ENCODE peak calls at places on chromosomes 1 and 21, in four cellular contexts. I is GM06990, O is AG09319, V is AG10803. H is an unnamed sample.

GRCh38 chr1:117967472-117967871 is 37.9 kb downstream of the WDR3 start:
- DNase-seq in I (no peak), O (peak), V (peak), H (no peak)

GRCh38 chr21:39422468-39423241 is 22.9 kb downstream of the LCA5L start:
- DNase-seq in I (no peak), O (no peak), V (no peak), H (peak)

GRCh38 chr1:75471245-75471644 is 139.7 kb downstream of the SLC44A5 start:
- DNase-seq in I (no peak), O (no peak), V (no peak), H (no peak)

GRCh38 chr1:197081117-197081753 is 14.2 kb upstream of the F13B start:
- DNase-seq in I (no peak), O (no peak), V (no peak), H (no peak)

GRCh38 chr21:42433946-42434551 is 30.3 kb downstream of the UBASH3A start:
- DNase-seq in I (no peak), O (no peak), V (no peak), H (no peak)

GRCh38 chr1:234400773-234401172 is 27.5 kb downstream of the COA6 start:
- DNase-seq in I (no peak), O (no peak), V (peak), H (peak)

GRCh38 chr1:30120268-30121000 is 603.0 kb downstream of the MATN1 start:
- DNase-seq in I (no peak), O (no peak), V (no peak), H (no peak)

GRCh38 chr21:44885615-44886014 is 12.1 kb upstream of the PTTG1IP start:
- DNase-seq in I (no peak), O (no peak), V (no peak), H (no peak)

GRCh38 chr1:19922015-19922688 is 1.3 kb downstream of the PLA2G2E start:
- DNase-seq in I (no peak), O (no peak), V (no peak), H (no peak)
- TF ChIP-seq CTCF in I (no peak), O (no peak), V (no peak), H (no peak)

GRCh38 chr1:116706123-116706522 is 38.6 kb upstream of the IGSF3 start:
- DNase-seq in I (no peak), O (no peak), V (no peak), H (no peak)

GRCh38 chr1:116711061-116711582 is 43.1 kb upstream of the CD2 start:
- DNase-seq in I (no peak), O (no peak), V (no peak), H (no peak)

GRCh38 chr1:116709666-116710167 is 42.2 kb upstream of the IGSF3 start:
- DNase-seq in I (no peak), O (no peak), V (no peak), H (no peak)

GRCh38 chr1:116710326-116711060 is 43.0 kb upstream of the IGSF3 start:
- DNase-seq in I (no peak), O (no peak), V (no peak), H (no peak)

DNA sequence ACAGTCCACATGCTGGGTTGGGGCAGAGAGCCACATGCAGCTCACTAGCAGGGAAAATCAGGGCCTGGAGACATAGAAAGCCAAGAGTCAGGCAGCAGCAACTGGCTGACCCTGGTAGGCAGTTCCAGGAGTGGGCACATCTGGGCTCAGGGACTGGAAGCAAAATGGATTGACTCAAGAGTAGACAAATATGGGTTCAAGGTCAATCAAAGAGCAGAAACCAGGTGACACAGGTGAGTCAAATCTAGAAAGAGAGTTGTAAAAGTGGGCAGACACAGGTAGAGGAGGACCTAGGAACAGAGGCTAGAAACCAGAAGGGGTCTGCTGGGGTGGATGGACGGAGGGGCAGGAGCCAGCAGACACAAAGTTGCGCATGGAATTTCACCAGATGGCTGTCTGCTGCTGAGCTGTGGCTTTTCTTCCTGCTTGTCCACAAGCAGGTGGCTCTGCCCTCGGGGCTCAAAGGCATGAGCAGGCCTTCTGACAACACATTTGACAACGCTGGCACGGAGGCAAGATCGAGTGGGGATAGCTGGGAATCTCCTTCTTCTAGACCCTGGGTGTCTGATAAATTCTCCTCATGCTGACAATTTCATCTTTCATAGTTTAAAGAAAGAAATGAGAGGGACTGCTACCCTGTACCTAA is 40.8 kb upstream of the IGSF3 start:
- DNase-seq in I (no peak), O (no peak), V (no peak), H (no peak)
- TF ChIP-seq CTCF in I (no peak), O (no peak), V (no peak), H (no peak)

DNA sequence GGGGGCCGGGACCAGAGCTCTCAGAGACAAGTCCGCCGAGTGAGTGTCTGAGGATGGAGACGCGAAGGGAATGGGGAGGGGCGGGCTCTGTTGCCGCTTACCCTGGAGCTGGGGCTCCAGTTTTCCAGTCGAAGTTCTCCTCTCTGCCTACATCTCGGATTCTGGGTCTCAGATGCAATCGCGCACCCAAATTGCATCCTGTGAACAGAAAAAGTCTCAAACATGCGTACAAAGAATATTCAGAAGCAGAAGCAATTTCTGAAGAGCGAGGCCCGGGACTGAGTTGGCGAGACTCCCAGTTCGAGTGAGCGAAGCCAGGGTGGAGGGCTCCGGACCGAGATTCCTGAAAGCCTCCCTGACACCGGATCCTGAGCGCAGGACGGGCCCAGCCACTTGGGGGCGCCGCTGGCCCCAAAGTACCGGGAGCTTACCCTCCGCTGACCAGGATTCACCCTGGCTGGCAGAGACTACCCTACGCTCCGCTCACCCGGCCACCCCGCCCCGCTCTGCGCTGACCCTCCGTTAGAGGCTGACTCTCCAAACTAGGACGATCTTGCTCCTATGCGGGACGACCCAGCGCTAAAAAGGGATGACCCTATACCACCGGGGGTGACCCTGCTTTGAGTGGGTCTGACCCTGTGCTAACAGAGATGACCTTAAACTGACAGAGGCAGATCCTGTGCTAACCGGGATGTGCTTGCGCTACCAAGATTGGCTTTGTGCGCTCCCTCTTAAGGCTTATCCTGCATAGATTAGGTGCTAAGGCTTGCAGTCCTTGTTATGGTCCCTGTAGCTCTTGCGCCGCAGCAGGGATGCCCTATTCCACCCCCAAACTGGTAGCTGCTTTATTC is 12.1 kb downstream of the FOXD2 start:
- DNase-seq in I (no peak), O (no peak), V (no peak), H (no peak)
- TF ChIP-seq CTCF in I (peak), O (peak), V (peak), H (peak)

DNA sequence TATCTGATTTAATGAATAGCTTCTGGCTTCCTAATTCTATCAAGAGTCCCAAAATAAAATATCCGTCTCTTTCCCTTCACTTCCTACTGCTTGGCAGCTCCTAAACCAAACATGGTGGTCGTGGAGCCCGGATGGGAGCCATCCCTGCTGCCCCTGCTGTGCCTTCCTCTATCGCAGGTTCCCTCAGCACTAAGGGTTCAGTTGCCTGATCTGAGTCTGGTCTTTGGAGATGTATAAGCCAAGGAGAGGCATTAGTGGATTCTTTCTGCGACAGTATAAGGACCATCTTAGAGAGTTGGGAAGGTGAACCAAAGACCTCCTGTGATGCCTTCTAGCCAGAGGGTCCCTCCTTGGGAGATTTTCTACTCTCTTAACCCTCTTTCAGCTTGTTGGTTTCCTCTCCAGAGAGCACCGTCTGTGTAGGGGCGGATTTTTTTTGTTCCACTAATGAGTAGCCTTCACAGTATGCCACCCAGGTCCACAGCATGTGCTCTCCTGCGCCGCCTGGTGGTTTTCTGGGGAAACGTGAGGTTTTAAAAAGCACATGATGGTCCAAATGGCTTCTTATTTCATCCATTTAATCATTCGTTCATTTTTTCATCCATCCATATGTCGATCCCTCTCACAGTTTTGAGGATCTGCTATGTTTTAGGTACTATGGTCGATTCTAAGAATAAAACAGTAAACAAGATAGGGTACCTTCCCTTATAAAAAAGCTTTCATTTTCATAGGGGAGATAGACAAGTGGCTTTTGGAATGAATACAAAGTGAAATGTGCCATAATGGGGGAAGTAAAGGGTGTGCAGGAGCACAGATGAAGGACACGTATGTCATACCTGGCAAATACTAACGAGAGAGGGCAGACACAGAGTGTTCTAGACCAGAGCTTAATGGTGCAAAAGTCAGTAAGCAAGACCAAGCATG is 71.0 kb downstream of the NFASC start:
- DNase-seq in I (no peak), O (peak), V (peak), H (peak)
- TF ChIP-seq CTCF in I (peak), O (peak), V (peak), H (peak)

GRCh38 chr1:74467786-74468377 is 44.5 kb downstream of the LRRC53 start:
- DNase-seq in I (no peak), O (no peak), V (no peak), H (no peak)

GRCh38 chr1:74470262-74470661 is 42.1 kb downstream of the LRRC53 start:
- DNase-seq in I (no peak), O (no peak), V (no peak), H (no peak)

GRCh38 chr1:74465193-74465681 is 47.2 kb downstream of the LRRC53 start:
- DNase-seq in I (no peak), O (no peak), V (no peak), H (no peak)

GRCh38 chr1:74470936-74471335 is 41.5 kb downstream of the LRRC53 start:
- DNase-seq in I (no peak), O (no peak), V (no peak), H (no peak)

GRCh38 chr1:74468982-74469603 is 43.3 kb downstream of the LRRC53 start:
- DNase-seq in I (no peak), O (peak), V (peak), H (peak)
- TF ChIP-seq CTCF in I (peak), O (peak), V (peak), H (peak)

GRCh38 chr1:64581786-64582185 is 111.9 kb downstream of the CACHD1 start:
- DNase-seq in I (no peak), O (no peak), V (no peak), H (no peak)

GRCh38 chr1:64584479-64584878 is 114.5 kb downstream of the CACHD1 start:
- DNase-seq in I (no peak), O (no peak), V (no peak), H (no peak)
- TF ChIP-seq CTCF in I (peak), O (no peak), V (peak), H (no peak)

GRCh38 chr1:65002156-65002507 is 35.8 kb upstream of the JAK1 start:
- DNase-seq in I (peak), O (no peak), V (no peak), H (no peak)

GRCh38 chr1:65002508-65003315 is 36.4 kb upstream of the JAK1 start:
- DNase-seq in I (peak), O (peak), V (peak), H (peak)

GRCh38 chr1:65003316-65003664 is 36.9 kb upstream of the JAK1 start:
- DNase-seq in I (no peak), O (no peak), V (no peak), H (no peak)

GRCh38 chr1:64996541-64997257 is 30.4 kb upstream of the JAK1 start:
- DNase-seq in I (no peak), O (no peak), V (no peak), H (no peak)

GRCh38 chr1:65001238-65001792 is 35.0 kb upstream of the JAK1 start:
- DNase-seq in I (peak), O (no peak), V (peak), H (peak)
- TF ChIP-seq CTCF in I (no peak), O (no peak), V (peak), H (no peak)

DNA sequence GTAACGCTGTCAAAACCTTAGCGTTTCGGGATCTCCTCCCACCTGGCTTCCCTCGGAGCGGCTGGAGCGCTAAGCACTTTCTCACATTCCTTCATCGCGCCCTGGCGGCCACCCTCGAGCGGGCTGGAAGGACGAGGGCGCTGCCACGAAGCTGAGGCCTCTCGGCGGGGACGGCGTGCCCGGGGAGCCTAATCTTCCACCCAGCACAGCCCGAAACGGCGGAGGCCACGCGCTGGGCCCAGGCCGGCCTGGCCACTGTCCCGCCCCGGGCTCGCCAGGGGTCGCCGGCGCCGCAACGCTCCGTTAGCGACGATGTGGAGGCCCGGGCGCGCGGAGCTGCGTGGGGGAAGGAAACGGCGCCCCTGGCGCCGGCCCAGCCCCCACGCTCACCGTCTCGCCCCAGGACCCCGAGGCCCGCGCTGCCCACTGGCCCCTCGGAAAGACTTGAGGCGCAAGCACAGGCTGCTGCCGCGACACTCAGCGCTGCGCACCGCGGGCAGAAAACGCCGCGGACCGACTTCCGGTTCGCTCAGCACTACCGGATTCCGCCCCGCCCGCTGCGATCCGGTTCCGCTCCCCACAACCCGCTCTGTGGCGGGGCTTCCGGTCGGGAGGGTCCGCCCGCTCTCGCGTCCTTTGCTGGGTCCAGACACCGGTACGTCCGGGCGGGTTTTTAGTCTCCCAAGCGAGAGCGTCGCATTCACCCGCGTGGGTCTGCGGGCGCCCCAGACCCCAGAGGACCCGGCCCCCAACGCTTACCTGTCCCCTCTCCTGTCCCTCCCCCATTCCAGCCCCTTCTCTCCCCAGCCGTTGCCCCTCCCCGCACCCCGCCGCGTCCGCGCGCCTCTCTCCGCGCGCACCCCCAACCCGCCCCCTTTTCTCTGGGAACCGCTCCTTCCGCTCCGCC is at the start of gene YBEY:
- DNase-seq in I (peak), O (peak), V (peak), H (peak)
- TF ChIP-seq CTCF in I (peak), O (peak), V (peak), H (peak)

GRCh38 chr1:26541816-26542711 is 12.5 kb downstream of the RPS6KA1 start:
- DNase-seq in I (peak), O (peak), V (peak), H (peak)
- TF ChIP-seq CTCF in I (peak), O (no peak), V (no peak), H (peak)

H was measured in GM10248.